ENCODE peak calls at places on chromosomes 11 and 22, in seven cellular contexts. S, G, I, L, C, P and F are unnamed samples.

GRCh38 chr11:10072142-10072541 is 221.9 kb downstream of the SBF2 start:
- DNase-seq in S (no peak), G (no peak), I (no peak), L (no peak), C (no peak), P (no peak), F (no peak)

GRCh38 chr11:118002010-118002540 is 15.9 kb downstream of the IL10RA start:
- DNase-seq in S (no peak), G (no peak), I (no peak), L (peak), C (no peak), P (no peak), F (no peak)

GRCh38 chr11:130999992-131000770 is 83.9 kb upstream of the SNX19 start:
- DNase-seq in S (no peak), G (peak), I (no peak), L (no peak), C (no peak), P (no peak), F (no peak)

GRCh38 chr11:31802990-31803812 is 7.9 kb downstream of the PAX6 start:
- DNase-seq in S (no peak), G (no peak), I (no peak), L (no peak), C (no peak), P (peak), F (peak)

GRCh38 chr11:33622231-33622630 is 78.4 kb downstream of the C11orf91 start:
- DNase-seq in S (no peak), G (no peak), I (no peak), L (no peak), C (no peak), P (no peak), F (no peak)

GRCh38 chr11:8886332-8886731 is 24.7 kb upstream of the AKIP1 start:
- DNase-seq in S (no peak), G (no peak), I (no peak), L (no peak), C (no peak), P (no peak), F (no peak)

GRCh38 chr22:19761500-19762314 is 1.1 kb downstream of the TBX1 start:
- DNase-seq in S (no peak), G (no peak), I (no peak), L (no peak), C (no peak), P (no peak), F (no peak)

GRCh38 chr11:6928916-6929315 is 2.7 kb downstream of the ZNF215 start:
- DNase-seq in S (no peak), G (no peak), I (no peak), L (no peak), C (no peak), P (no peak), F (no peak)

GRCh38 chr11:35667257-35667656 is 4.7 kb downstream of the TRIM44 start:
- DNase-seq in S (no peak), G (no peak), I (no peak), L (no peak), C (no peak), P (no peak), F (no peak)

DNA sequence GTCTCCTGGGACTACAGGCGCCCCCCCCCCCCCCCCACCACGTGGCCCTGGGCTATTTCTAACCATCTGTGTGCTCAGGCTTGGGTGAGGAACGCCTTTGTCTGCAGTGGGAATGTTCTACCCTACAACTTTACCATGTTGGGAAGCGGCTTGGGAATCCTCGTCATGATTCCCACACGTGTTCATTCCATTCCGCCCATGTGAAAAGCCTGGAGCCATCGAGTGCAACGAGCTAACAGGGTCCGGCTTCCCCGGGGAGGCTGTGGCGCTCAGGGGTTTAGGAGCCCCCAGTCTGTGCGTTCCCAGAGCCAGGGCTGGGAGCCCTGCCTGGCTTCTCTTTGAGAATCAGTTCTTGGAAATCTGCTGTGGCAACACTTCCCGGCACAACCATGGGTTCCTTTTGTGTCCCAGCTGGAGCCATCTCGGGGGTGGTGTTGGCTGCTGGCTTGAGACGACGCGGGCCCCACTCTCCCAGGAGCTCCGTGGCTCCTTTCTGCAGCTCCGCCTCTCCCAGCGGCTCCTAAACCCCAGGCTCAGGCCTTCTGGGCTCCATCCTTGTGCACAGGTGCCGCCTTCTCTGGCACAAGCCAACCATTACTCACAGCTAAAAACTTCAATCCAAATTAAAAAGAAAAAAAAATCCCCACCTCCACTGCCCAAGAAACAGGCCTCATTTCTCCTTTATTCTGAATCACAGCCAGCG is 18.8 kb upstream of the PPFIA1 start:
- DNase-seq in S (no peak), G (no peak), I (no peak), L (no peak), C (no peak), P (no peak), F (no peak)
- TF ChIP-seq POLR2AphosphoS5 in S (no peak), G (no peak), I (no peak), L (no peak), C (no peak), P (no peak), F (no peak)

GRCh38 chr22:23538502-23538860 is 41.6 kb downstream of the IGLL1 start:
- DNase-seq in S (peak), G (no peak), I (no peak), L (no peak), C (no peak), P (no peak), F (no peak)
- H3K27ac ChIP-seq in S (no peak), G (no peak), I (peak), L (no peak), C (no peak), P (no peak), F (no peak)

DNA sequence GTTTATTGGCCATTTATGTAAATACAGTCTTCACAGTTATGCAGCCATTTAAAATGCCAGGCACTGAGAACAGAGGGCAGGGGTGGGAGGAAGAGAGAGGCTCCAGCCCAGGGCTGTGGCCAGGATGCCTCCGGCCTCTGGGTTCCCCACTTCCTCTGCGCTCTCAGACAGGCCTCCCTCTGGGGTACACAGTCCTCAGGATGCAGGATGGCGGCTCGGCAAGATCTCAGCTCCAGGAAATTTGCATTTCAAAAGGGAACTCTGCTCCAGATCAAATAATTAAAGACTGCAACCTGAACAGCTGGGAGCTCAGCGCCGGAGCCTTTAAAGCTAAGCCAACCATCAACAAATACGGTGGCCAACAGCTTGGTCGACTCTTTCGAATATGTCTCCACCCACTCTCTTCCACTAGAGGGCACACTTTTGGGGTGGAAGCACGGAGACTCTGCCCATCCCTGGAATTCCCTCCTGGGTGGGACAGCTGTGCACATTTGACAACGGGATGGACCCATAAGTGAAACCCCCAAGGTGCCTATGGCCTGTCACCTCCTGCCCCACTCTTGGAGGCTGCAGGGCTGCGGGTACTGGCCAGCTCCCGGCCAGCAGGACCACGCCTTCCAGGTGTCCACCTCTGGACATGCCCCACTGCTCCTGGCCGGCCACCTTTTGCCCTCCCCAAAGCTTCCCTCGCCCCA is 1044.7 kb downstream of the BRD1 start:
- DNase-seq in S (peak), G (peak), I (no peak), L (peak), C (no peak), P (peak), F (no peak)
- TF ChIP-seq CTCF in S (no peak), G (peak), I (no peak), L (peak), C (no peak), P (no peak), F (no peak)

GRCh38 chr22:42519544-42520237 is at the start of gene RRP7A:
- DNase-seq in S (peak), G (no peak), I (peak), L (peak), C (peak), P (no peak), F (peak)
- TF ChIP-seq POLR2AphosphoS5 in S (peak), G (peak), I (peak), L (peak), C (peak), P (no peak), F (peak)

GRCh38 chr22:50422046-50422445 is 52.8 kb downstream of the SBF1 start:
- DNase-seq in S (no peak), G (no peak), I (no peak), L (no peak), C (no peak), P (no peak), F (no peak)

GRCh38 chr22:50418624-50419023 is 56.2 kb downstream of the SBF1 start:
- DNase-seq in S (no peak), G (no peak), I (no peak), L (no peak), C (no peak), P (no peak), F (no peak)

GRCh38 chr22:50419116-50419515 is 55.7 kb downstream of the SBF1 start:
- DNase-seq in S (no peak), G (no peak), I (no peak), L (no peak), C (no peak), P (no peak), F (no peak)

GRCh38 chr22:50420581-50420980 is 54.3 kb downstream of the SBF1 start:
- DNase-seq in S (no peak), G (no peak), I (no peak), L (no peak), C (no peak), P (no peak), F (no peak)

GRCh38 chr22:50420015-50420414 is 54.8 kb downstream of the SBF1 start:
- DNase-seq in S (no peak), G (no peak), I (no peak), L (no peak), C (no peak), P (no peak), F (no peak)
- H3K27ac ChIP-seq in S (no peak), G (no peak), I (no peak), L (no peak), C (no peak), P (no peak), F (no peak)